ENCODE peak calls at places on chromosomes 6 and 20, in six cellular contexts. One of them, this sample, is unnamed.

GRCh38 chr6:160156842-160157241 is 35.2 kb downstream of the SLC22A1 start:
- DNase-seq in WTC11: no peak
- DNase-seq in K562: no peak
- DNase-seq in GM12878: no peak
- DNase-seq in HepG2: no peak
- DNase-seq in H1: no peak
- DNase-seq in this sample: no peak

GRCh38 chr20:34825530-34826362 is at the start of gene NCOA6:
- DNase-seq in WTC11: peak
- DNase-seq in K562: peak
- DNase-seq in GM12878: no peak
- DNase-seq in HepG2: peak
- DNase-seq in H1: peak
- DNase-seq in this sample: peak

GRCh38 chr20:18692453-18692852 is 104.6 kb downstream of the DTD1 start:
- DNase-seq in WTC11: no peak
- DNase-seq in K562: no peak
- DNase-seq in GM12878: no peak
- DNase-seq in HepG2: no peak
- DNase-seq in H1: peak
- DNase-seq in this sample: no peak

GRCh38 chr20:16966276-16966880 is 218.2 kb downstream of the OTOR start:
- DNase-seq in WTC11: no peak
- DNase-seq in K562: no peak
- DNase-seq in GM12878: no peak
- DNase-seq in HepG2: no peak
- DNase-seq in H1: no peak
- DNase-seq in this sample: no peak

GRCh38 chr6:21908117-21908848 is 314.7 kb downstream of the SOX4 start:
- DNase-seq in WTC11: no peak
- DNase-seq in K562: no peak
- DNase-seq in GM12878: no peak
- DNase-seq in HepG2: no peak
- DNase-seq in H1: no peak
- DNase-seq in this sample: peak

GRCh38 chr20:44467289-44467883 is 8.3 kb upstream of the TTPAL start:
- DNase-seq in WTC11: peak
- DNase-seq in K562: no peak
- DNase-seq in GM12878: no peak
- DNase-seq in HepG2: peak
- DNase-seq in H1: peak
- DNase-seq in this sample: peak

GRCh38 chr6:167279766-167280440 is 11.2 kb upstream of the UNC93A start:
- DNase-seq in WTC11: no peak
- DNase-seq in K562: no peak
- DNase-seq in GM12878: no peak
- DNase-seq in HepG2: no peak
- DNase-seq in H1: no peak
- DNase-seq in this sample: no peak

GRCh38 chr20:44411020-44411756 is 55.7 kb downstream of the HNF4A start:
- DNase-seq in WTC11: no peak
- DNase-seq in K562: no peak
- DNase-seq in GM12878: no peak
- DNase-seq in HepG2: peak
- DNase-seq in H1: no peak
- DNase-seq in this sample: no peak

GRCh38 chr20:35145141-35145564 is 2.0 kb downstream of the EDEM2 start:
- DNase-seq in WTC11: no peak
- DNase-seq in K562: peak
- DNase-seq in GM12878: peak
- DNase-seq in HepG2: peak
- DNase-seq in H1: no peak
- DNase-seq in this sample: peak

GRCh38 chr6:624979-625378 is 31.9 kb downstream of the HUS1B start:
- DNase-seq in WTC11: no peak
- DNase-seq in K562: no peak
- DNase-seq in GM12878: peak
- DNase-seq in HepG2: no peak
- DNase-seq in H1: no peak
- DNase-seq in this sample: peak

GRCh38 chr6:104704191-104704590 is 155.5 kb downstream of the HACE1 start:
- DNase-seq in WTC11: no peak
- DNase-seq in K562: no peak
- DNase-seq in GM12878: no peak
- DNase-seq in HepG2: no peak
- DNase-seq in H1: no peak
- DNase-seq in this sample: no peak

GRCh38 chr6:146892613-146893401 is 294.0 kb downstream of the ADGB start:
- DNase-seq in WTC11: no peak
- DNase-seq in K562: no peak
- DNase-seq in GM12878: no peak
- DNase-seq in HepG2: no peak
- DNase-seq in H1: no peak
- DNase-seq in this sample: no peak

GRCh38 chr20:41533537-41534136 is 84.5 kb downstream of the CHD6 start:
- DNase-seq in WTC11: no peak
- DNase-seq in K562: no peak
- DNase-seq in GM12878: no peak
- DNase-seq in HepG2: peak
- DNase-seq in H1: no peak
- DNase-seq in this sample: no peak

GRCh38 chr20:25053207-25054132 is 4.5 kb downstream of the ACSS1 start:
- DNase-seq in WTC11: no peak
- DNase-seq in K562: no peak
- DNase-seq in GM12878: no peak
- DNase-seq in HepG2: no peak
- DNase-seq in H1: no peak
- DNase-seq in this sample: no peak
- TF ChIP-seq CREB1 in WTC11: no peak
- TF ChIP-seq CREB1 in K562: no peak
- TF ChIP-seq CREB1 in GM12878: no peak
- TF ChIP-seq CREB1 in HepG2: no peak
- TF ChIP-seq CREB1 in H1: no peak
- TF ChIP-seq CREB1 in this sample: no peak

GRCh38 chr20:47984437-47984836 is 199.2 kb upstream of the SULF2 start:
- DNase-seq in WTC11: no peak
- DNase-seq in K562: no peak
- DNase-seq in GM12878: no peak
- DNase-seq in HepG2: no peak
- DNase-seq in H1: no peak
- DNase-seq in this sample: no peak

GRCh38 chr20:47981242-47981641 is 196.0 kb upstream of the SULF2 start:
- DNase-seq in WTC11: no peak
- DNase-seq in K562: no peak
- DNase-seq in GM12878: no peak
- DNase-seq in HepG2: no peak
- DNase-seq in H1: no peak
- DNase-seq in this sample: no peak

GRCh38 chr20:47988601-47989116 is 203.4 kb upstream of the SULF2 start:
- DNase-seq in WTC11: no peak
- DNase-seq in K562: no peak
- DNase-seq in GM12878: no peak
- DNase-seq in HepG2: no peak
- DNase-seq in H1: no peak
- DNase-seq in this sample: no peak

GRCh38 chr20:47982574-47983360 is 197.5 kb upstream of the SULF2 start:
- DNase-seq in WTC11: no peak
- DNase-seq in K562: peak
- DNase-seq in GM12878: no peak
- DNase-seq in HepG2: no peak
- DNase-seq in H1: no peak
- DNase-seq in this sample: no peak

GRCh38 chr20:47985092-47985850 is 200.0 kb upstream of the SULF2 start:
- DNase-seq in WTC11: peak
- DNase-seq in K562: peak
- DNase-seq in GM12878: no peak
- DNase-seq in HepG2: no peak
- DNase-seq in H1: no peak
- DNase-seq in this sample: peak
- TF ChIP-seq CREB1 in WTC11: no peak
- TF ChIP-seq CREB1 in K562: no peak
- TF ChIP-seq CREB1 in GM12878: no peak
- TF ChIP-seq CREB1 in HepG2: no peak
- TF ChIP-seq CREB1 in H1: no peak
- TF ChIP-seq CREB1 in this sample: no peak

GRCh38 chr6:27617700-27618689 is 145.1 kb upstream of the ZNF184 start:
- DNase-seq in WTC11: peak
- DNase-seq in K562: peak
- DNase-seq in GM12878: no peak
- DNase-seq in HepG2: no peak
- DNase-seq in H1: peak
- DNase-seq in this sample: peak
- TF ChIP-seq CREB1 in WTC11: no peak
- TF ChIP-seq CREB1 in K562: peak
- TF ChIP-seq CREB1 in GM12878: no peak
- TF ChIP-seq CREB1 in HepG2: no peak
- TF ChIP-seq CREB1 in H1: no peak
- TF ChIP-seq CREB1 in this sample: peak

GRCh38 chr20:63478346-63479302 is 6.2 kb upstream of the KCNQ2 start:
- DNase-seq in WTC11: no peak
- DNase-seq in K562: no peak
- DNase-seq in GM12878: no peak
- DNase-seq in HepG2: no peak
- DNase-seq in H1: no peak
- DNase-seq in this sample: no peak

GRCh38 chr20:63475209-63475608 is 2.8 kb upstream of the KCNQ2 start:
- DNase-seq in WTC11: peak
- DNase-seq in K562: peak
- DNase-seq in GM12878: no peak
- DNase-seq in HepG2: no peak
- DNase-seq in H1: no peak
- DNase-seq in this sample: peak

GRCh38 chr20:63477944-63478343 is 5.5 kb upstream of the KCNQ2 start:
- DNase-seq in WTC11: no peak
- DNase-seq in K562: no peak
- DNase-seq in GM12878: no peak
- DNase-seq in HepG2: no peak
- DNase-seq in H1: no peak
- DNase-seq in this sample: no peak

GRCh38 chr20:63473555-63474449 is 1.3 kb upstream of the KCNQ2 start:
- DNase-seq in WTC11: no peak
- DNase-seq in K562: no peak
- DNase-seq in GM12878: no peak
- DNase-seq in HepG2: no peak
- DNase-seq in H1: no peak
- DNase-seq in this sample: no peak

DNA sequence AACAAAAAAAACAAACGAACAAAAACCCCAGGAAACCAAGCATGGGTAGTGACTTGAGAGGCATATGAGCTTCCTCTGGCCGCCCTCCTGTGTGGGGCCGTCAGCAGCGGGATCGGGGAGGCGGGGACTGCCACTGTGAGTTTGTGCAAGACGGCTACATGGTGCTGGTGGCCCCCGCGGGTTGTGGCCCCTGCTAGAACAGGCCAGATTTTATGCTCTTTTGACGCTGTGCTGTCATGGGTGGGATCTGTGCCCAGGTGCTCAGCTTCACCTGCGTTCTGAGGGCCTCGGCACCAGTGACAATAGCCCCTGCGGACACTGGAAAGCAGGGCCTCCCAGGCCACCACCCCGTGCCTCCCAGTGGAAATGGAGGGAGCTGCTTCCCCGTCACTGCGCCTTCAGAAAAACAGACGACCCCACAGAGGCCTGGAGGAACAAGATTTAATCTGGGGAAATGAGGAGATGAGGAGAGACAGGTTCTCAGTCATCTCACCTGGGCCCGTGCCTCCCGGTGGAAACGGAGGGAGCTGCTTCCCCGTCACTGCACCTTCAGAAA is 4.7 kb upstream of the KCNQ2 start:
- DNase-seq in WTC11: no peak
- DNase-seq in K562: no peak
- DNase-seq in GM12878: no peak
- DNase-seq in HepG2: no peak
- DNase-seq in H1: no peak
- DNase-seq in this sample: no peak
- TF ChIP-seq CREB1 in WTC11: no peak
- TF ChIP-seq CREB1 in K562: no peak
- TF ChIP-seq CREB1 in GM12878: no peak
- TF ChIP-seq CREB1 in HepG2: no peak
- TF ChIP-seq CREB1 in H1: no peak
- TF ChIP-seq CREB1 in this sample: no peak

GRCh38 chr20:38166707-38167233 is 1.7 kb upstream of the TGM2 start:
- DNase-seq in WTC11: no peak
- DNase-seq in K562: no peak
- DNase-seq in GM12878: no peak
- DNase-seq in HepG2: no peak
- DNase-seq in H1: no peak
- DNase-seq in this sample: no peak

GRCh38 chr20:38168791-38169589 is 3.9 kb upstream of the TGM2 start:
- DNase-seq in WTC11: no peak
- DNase-seq in K562: no peak
- DNase-seq in GM12878: no peak
- DNase-seq in HepG2: peak
- DNase-seq in H1: no peak
- DNase-seq in this sample: no peak

GRCh38 chr20:38169636-38170035 is 4.6 kb upstream of the TGM2 start:
- DNase-seq in WTC11: no peak
- DNase-seq in K562: no peak
- DNase-seq in GM12878: no peak
- DNase-seq in HepG2: no peak
- DNase-seq in H1: no peak
- DNase-seq in this sample: no peak

GRCh38 chr20:38167466-38167850 is 2.4 kb upstream of the TGM2 start:
- DNase-seq in WTC11: no peak
- DNase-seq in K562: no peak
- DNase-seq in GM12878: no peak
- DNase-seq in HepG2: no peak
- DNase-seq in H1: no peak
- DNase-seq in this sample: no peak

DNA sequence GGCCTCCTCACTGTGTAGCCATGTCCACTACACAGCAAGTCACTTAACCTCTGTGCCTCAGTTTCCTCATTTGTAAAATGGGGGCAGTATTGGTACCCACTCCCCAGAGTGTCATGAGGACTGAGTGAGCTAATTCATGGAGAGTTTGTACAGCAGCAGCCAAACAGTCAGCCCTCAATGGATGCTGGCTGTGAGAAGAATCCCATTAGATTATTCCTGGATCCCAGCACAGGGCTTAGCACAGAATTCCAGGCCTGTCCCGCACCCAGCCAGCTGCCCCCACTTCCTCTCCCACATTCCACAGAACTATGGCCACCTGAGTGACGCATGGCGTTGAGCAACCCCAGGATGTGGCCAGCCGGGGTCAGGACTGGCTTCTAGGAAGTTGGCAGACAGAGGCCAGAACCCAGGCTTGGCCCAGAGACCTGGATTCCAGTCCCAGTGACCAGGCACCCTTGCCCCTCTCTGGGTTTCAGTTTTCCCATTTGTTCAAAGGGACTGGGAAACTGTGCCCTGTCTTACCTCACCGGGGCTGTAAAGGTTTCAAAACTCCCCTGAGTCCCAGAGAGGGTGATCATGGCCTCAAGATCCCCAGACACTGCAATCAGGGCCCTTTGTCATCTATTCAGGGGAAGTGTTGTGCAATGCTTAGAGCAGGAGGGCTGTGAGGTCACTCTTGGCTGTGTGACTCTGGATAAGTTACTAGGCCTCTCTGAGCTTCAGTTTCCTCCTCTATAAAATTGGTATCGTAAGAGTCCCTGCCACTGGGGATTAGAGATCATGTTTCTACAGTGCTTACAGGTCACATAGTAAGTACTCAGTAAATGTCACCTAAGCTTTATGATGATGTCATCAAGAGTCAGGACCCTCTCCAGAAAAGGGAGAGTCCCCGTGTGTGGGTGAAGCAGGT is 3.0 kb upstream of the TGM2 start:
- DNase-seq in WTC11: no peak
- DNase-seq in K562: no peak
- DNase-seq in GM12878: no peak
- DNase-seq in HepG2: peak
- DNase-seq in H1: no peak
- DNase-seq in this sample: peak
- TF ChIP-seq CREB1 in WTC11: no peak
- TF ChIP-seq CREB1 in K562: no peak
- TF ChIP-seq CREB1 in GM12878: no peak
- TF ChIP-seq CREB1 in HepG2: no peak
- TF ChIP-seq CREB1 in H1: no peak
- TF ChIP-seq CREB1 in this sample: no peak